ENCODE peak calls at places on chromosomes 4 and X, in nine cellular contexts. G, C, S, O, R, M, A, W and K are unnamed samples.

GRCh38 chr4:116066711-116067245 is 953.4 kb upstream of the NDST4 start:
- DNase-seq in G (no peak), C (no peak), S (no peak), O (no peak), R (peak), M (peak), A (no peak), W (no peak), K (no peak)

GRCh38 chr4:176638992-176639391 is 153.7 kb downstream of the VEGFC start:
- DNase-seq in G (no peak), C (no peak), S (no peak), O (no peak), R (peak), M (peak), A (no peak), W (no peak), K (no peak)

GRCh38 chr4:147740176-147740575 is 8.3 kb downstream of the ARHGAP10 start:
- DNase-seq in G (no peak), C (no peak), S (no peak), O (no peak), R (peak), M (no peak), A (no peak), W (no peak), K (no peak)

GRCh38 chr4:20418865-20419451 is 167.3 kb downstream of the SLIT2 start:
- DNase-seq in G (no peak), C (peak), S (peak), O (no peak), R (peak), M (peak), A (peak), W (peak), K (peak)

GRCh38 chr4:8300832-8301231 is 31.3 kb downstream of the HTRA3 start:
- DNase-seq in G (no peak), C (no peak), S (no peak), O (no peak), R (no peak), M (no peak), A (no peak), W (no peak), K (no peak)

GRCh38 chr4:99324978-99325377 is 3.8 kb upstream of the ADH1B start:
- DNase-seq in G (peak), C (no peak), S (peak), O (no peak), R (no peak), M (no peak), A (no peak), W (no peak), K (no peak)

GRCh38 chrX:18565727-18566126 is 106.2 kb downstream of the RS1 start:
- DNase-seq in G (no peak), C (no peak), S (no peak), O (no peak), R (no peak), M (no peak), A (no peak), W (no peak), K (no peak)

GRCh38 chrX:69067841-69068240 is 97.4 kb downstream of the PJA1 start:
- DNase-seq in G (no peak), C (no peak), S (no peak), O (no peak), R (no peak), M (no peak), A (no peak), W (no peak), K (no peak)

GRCh38 chr4:36917413-36917812 is 327.1 kb upstream of the NWD2 start:
- DNase-seq in G (no peak), C (no peak), S (no peak), O (no peak), R (no peak), M (no peak), A (no peak), W (no peak), K (no peak)

GRCh38 chr4:40608628-40609027 is 21.0 kb downstream of the RBM47 start:
- DNase-seq in G (no peak), C (no peak), S (no peak), O (no peak), R (no peak), M (no peak), A (no peak), W (no peak), K (no peak)

GRCh38 chr4:110224812-110225211 is 26.4 kb upstream of the ELOVL6 start:
- DNase-seq in G (no peak), C (no peak), S (no peak), O (no peak), R (no peak), M (no peak), A (no peak), W (no peak), K (no peak)

GRCh38 chr4:106893395-106893881 is 142.7 kb downstream of the DKK2 start:
- DNase-seq in G (no peak), C (no peak), S (no peak), O (peak), R (no peak), M (no peak), A (no peak), W (no peak), K (no peak)

GRCh38 chr4:13601848-13602247 is 25.7 kb downstream of the BOD1L1 start:
- DNase-seq in G (no peak), C (no peak), S (no peak), O (no peak), R (no peak), M (no peak), A (no peak), W (no peak), K (no peak)

GRCh38 chr4:7358100-7358735 is 76.5 kb downstream of the PSAPL1 start:
- DNase-seq in G (peak), C (no peak), S (no peak), O (no peak), R (peak), M (peak), A (no peak), W (no peak), K (no peak)

GRCh38 chr4:170657761-170658160 is 568.0 kb upstream of the AADAT start:
- DNase-seq in G (no peak), C (no peak), S (no peak), O (no peak), R (peak), M (no peak), A (no peak), W (no peak), K (no peak)

GRCh38 chrX:119694601-119695534 is 1.9 kb upstream of the SEPTIN6 start:
- DNase-seq in G (no peak), C (peak), S (no peak), O (peak), R (no peak), M (no peak), A (no peak), W (no peak), K (no peak)

GRCh38 chr4:46931981-46932380 is 22.9 kb upstream of the COX7B2 start:
- DNase-seq in G (no peak), C (peak), S (peak), O (peak), R (peak), M (peak), A (peak), W (no peak), K (no peak)

GRCh38 chr4:118969359-118969758 is 80.7 kb downstream of the SYNPO2 start:
- DNase-seq in G (peak), C (peak), S (peak), O (no peak), R (peak), M (peak), A (peak), W (peak), K (no peak)

GRCh38 chrX:110863883-110864282 is 68.3 kb upstream of the CHRDL1 start:
- DNase-seq in G (no peak), C (no peak), S (no peak), O (no peak), R (no peak), M (no peak), A (no peak), W (no peak), K (no peak)

GRCh38 chr4:188903995-188904394 is 764.8 kb downstream of the TRIML1 start:
- DNase-seq in G (no peak), C (no peak), S (no peak), O (no peak), R (no peak), M (no peak), A (no peak), W (no peak), K (no peak)

GRCh38 chr4:72496119-72496518 is 72.9 kb downstream of the ADAMTS3 start:
- DNase-seq in G (no peak), C (no peak), S (no peak), O (no peak), R (peak), M (peak), A (no peak), W (no peak), K (no peak)

GRCh38 chr4:111330786-111331185 is 707.9 kb upstream of the PITX2 start:
- DNase-seq in G (no peak), C (no peak), S (no peak), O (no peak), R (no peak), M (no peak), A (no peak), W (no peak), K (no peak)